ENCODE peak calls at places on chromosomes 1 and 21, in seven cellular contexts. E, G, D, L, K, R and V are unnamed samples.

GRCh38 chr1:184051138-184051484 is 419 bp upstream of the TSEN15 start:
- DNase-seq in E (no peak), G (no peak), D (no peak), L (peak; percentile 16), K (no peak), R (no peak), V (no peak)

GRCh38 chr1:204443871-204444581 is 32.4 kb upstream of the PPP1R15B start:
- DNase-seq in E (no peak), G (no peak), D (no peak), L (peak; percentile 82), K (no peak), R (no peak), V (no peak)

GRCh38 chr1:61486783-61487505 is 238.0 kb downstream of the TM2D1 start:
- DNase-seq in E (no peak), G (no peak), D (no peak), L (peak; percentile 76), K (no peak), R (no peak), V (no peak)

GRCh38 chr1:47971385-47971784 is 25.8 kb downstream of the TRABD2B start:
- DNase-seq in E (no peak), G (no peak), D (no peak), L (no peak), K (no peak), R (no peak), V (no peak)

GRCh38 chr1:96992871-96993270 is 271.3 kb downstream of the PTBP2 start:
- DNase-seq in E (no peak), G (peak; percentile 76), D (peak; percentile 32), L (peak; percentile 47), K (no peak), R (no peak), V (no peak)

GRCh38 chr1:99580451-99580850 is 65.5 kb upstream of the PALMD start:
- DNase-seq in E (no peak), G (no peak), D (peak; percentile 26), L (peak; percentile 86), K (no peak), R (no peak), V (no peak)

GRCh38 chr21:42627527-42628289 is 25.7 kb upstream of the PDE9A start:
- DNase-seq in E (no peak), G (no peak), D (no peak), L (no peak), K (no peak), R (no peak), V (no peak)

GRCh38 chr1:183583466-183583865 is 6.8 kb downstream of the NCF2 start:
- DNase-seq in E (no peak), G (peak; percentile 55), D (peak; percentile 48), L (peak; percentile 31), K (no peak), R (no peak), V (no peak)

GRCh38 chr1:47507921-47508894 is 70.4 kb downstream of the FOXD2 start:
- DNase-seq in E (peak; percentile 49), G (no peak), D (no peak), L (peak; percentile 15), K (peak; percentile 50), R (peak; percentile 57), V (no peak)

GRCh38 chr1:33547574-33547973 is 75.1 kb downstream of the ZSCAN20 start:
- DNase-seq in E (peak; percentile 2), G (no peak), D (no peak), L (no peak), K (no peak), R (no peak), V (no peak)

GRCh38 chr1:33537885-33538284 is 65.4 kb downstream of the ZSCAN20 start:
- DNase-seq in E (no peak), G (no peak), D (no peak), L (no peak), K (no peak), R (no peak), V (no peak)

GRCh38 chr1:33541966-33542365 is 69.5 kb downstream of the ZSCAN20 start:
- DNase-seq in E (no peak), G (no peak), D (no peak), L (peak; percentile 1), K (no peak), R (no peak), V (no peak)
- H4K8ac ChIP-seq in E (no peak overlapping the region), G (no peak overlapping the region), D (no peak overlapping the region), L (no peak overlapping the region), K (no peak overlapping the region), R (no peak overlapping the region), V (no peak overlapping the region)

DNA sequence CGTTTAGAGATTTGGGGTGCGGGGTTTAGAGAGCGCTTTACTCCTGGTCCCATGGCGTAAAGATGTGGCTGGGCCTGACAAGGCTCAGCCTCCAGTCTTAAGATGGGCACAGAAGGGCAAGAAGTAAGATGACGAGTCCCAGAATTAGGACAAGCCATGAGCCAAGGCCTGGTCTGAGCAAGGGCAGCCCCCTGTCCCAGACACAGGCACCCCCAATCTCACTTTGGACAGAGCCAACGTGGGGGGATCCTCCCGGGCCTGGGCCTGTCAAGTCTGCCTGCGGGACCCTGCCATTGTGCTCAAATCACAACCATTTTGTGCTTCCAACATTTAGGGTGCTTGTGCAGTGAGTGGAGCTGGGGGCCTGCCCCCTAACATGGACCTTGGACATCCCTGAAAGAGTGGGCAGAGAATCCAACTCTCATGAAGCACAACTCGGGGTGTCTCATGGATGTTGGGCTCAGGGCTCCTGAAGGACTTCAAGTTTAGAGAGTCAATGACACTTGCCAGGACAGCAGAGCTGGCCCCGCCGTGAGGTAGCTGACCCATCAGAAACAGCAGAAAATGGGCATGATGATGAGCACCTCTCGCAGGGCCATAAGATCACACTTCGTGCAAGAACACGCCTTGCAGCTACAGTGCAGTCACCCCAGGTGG is 52.6 kb downstream of the KIF21B start:
- DNase-seq in E (no peak), G (no peak), D (no peak), L (no peak), K (no peak), R (no peak), V (no peak)
- H4K8ac ChIP-seq in E (no peak overlapping the region), G (no peak overlapping the region), D (no peak overlapping the region), L (no peak overlapping the region), K (no peak overlapping the region), R (peak overlapping the region; percentile 20), V (no peak overlapping the region)

DNA sequence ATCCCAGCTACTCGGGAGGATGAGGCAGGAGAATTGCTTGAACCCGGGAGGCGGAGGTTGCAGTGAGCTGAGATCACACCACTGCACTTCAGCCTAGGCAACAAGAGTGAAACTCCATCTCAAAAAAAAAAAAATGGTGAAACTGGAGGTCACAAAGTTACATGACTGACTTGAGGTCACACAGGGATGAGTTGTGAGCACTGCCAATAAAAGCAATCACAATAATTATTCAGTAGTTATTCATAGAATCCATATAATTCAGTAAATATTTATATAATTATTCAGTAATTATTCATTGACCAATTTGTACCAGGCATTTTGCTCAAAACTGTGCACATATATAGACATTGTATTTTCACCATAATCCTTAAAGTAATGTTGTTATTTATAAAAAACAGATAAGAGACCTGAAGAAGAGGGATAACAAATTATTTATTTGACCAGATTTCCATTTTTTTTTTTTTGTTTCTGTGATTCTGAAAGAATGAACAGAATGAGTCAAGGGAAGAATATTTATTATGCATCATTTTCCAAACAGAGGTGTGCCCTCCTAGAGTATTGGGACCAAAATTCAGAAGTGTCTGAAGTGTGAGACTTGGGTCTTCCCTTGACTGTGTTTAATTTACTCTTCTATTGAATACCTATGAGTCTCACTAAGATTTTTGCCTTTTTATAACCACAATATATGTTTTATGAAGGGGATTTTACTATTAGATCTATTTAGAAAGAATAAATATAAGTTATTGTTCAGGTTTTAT is 43.0 kb downstream of the PRKAB2 start:
- DNase-seq in E (no peak), G (no peak), D (no peak), L (no peak), K (no peak), R (no peak), V (no peak)
- H4K8ac ChIP-seq in E (no peak overlapping the region), G (no peak overlapping the region), D (no peak overlapping the region), L (no peak overlapping the region), K (no peak overlapping the region), R (no peak overlapping the region), V (no peak overlapping the region)

DNA sequence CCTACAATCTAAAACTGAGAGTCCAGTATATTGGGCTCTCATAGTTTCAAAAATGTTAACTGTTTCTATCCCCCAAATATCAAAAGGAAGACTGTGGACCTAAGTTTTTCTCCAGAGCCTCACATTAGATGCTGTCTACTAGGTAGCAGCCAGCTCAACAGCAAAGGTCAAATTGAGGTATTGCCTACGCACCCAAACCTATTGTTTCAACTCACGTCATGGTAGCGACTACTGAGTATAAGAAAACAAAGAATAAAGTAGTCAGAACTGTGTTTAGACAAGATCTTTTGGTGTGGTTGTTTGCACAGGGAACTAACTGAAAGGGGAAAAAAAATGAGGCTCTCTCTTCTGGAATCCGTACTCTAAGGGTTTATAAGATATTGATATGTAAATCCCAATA is 173.2 kb downstream of the LBR start:
- DNase-seq in E (no peak), G (no peak), D (no peak), L (no peak), K (no peak), R (no peak), V (no peak)
- H4K8ac ChIP-seq in E (no peak overlapping the region), G (no peak overlapping the region), D (no peak overlapping the region), L (no peak overlapping the region), K (no peak overlapping the region), R (no peak overlapping the region), V (no peak overlapping the region)